ENCODE peak calls at places on chromosomes 16 and 17, in four cellular contexts. O is stomach, E is A549, J is body of pancreas. G is an unnamed sample.

GRCh38 chr17:4710693-4711634 is 532 bp downstream of the ARRB2 start:
- DNase-seq in O (peak), E (no peak), J (peak), G (no peak)

GRCh38 chr16:56203052-56203451 is 11.8 kb downstream of the GNAO1 start:
- DNase-seq in O (no peak), E (peak), J (no peak), G (no peak)

GRCh38 chr17:15289285-15290185 is 24.4 kb upstream of the PMP22 start:
- DNase-seq in O (no peak), E (peak), J (no peak), G (no peak)

GRCh38 chr17:31320791-31321190 is 631 bp downstream of the EVI2A start:
- DNase-seq in O (no peak), E (no peak), J (no peak), G (no peak)

GRCh38 chr16:10883004-10883403 is 6.0 kb downstream of the CIITA start:
- DNase-seq in O (peak), E (no peak), J (peak), G (peak)

GRCh38 chr17:63842173-63842539 is 329 bp downstream of the SMARCD2 start:
- DNase-seq in O (peak), E (no peak), J (peak), G (peak)

GRCh38 chr17:50613596-50613995 is 21.1 kb upstream of the ABCC3 start:
- DNase-seq in O (no peak), E (no peak), J (no peak), G (no peak)

GRCh38 chr17:66420961-66421371 is 118.6 kb downstream of the PRKCA start:
- DNase-seq in O (no peak), E (peak), J (peak), G (no peak)

GRCh38 chr16:81551141-81551808 is 106.7 kb downstream of the CMIP start:
- DNase-seq in O (no peak), E (no peak), J (no peak), G (no peak)

GRCh38 chr16:28555593-28555992 is 1.9 kb downstream of the SGF29 start:
- DNase-seq in O (no peak), E (no peak), J (no peak), G (no peak)

GRCh38 chr16:49216593-49216992 is 65.0 kb downstream of the CBLN1 start:
- DNase-seq in O (no peak), E (no peak), J (no peak), G (no peak)

GRCh38 chr16:51184702-51185433 is 33.8 kb upstream of the SALL1 start:
- DNase-seq in O (no peak), E (no peak), J (no peak), G (no peak)

GRCh38 chr16:30112197-30113030 is 923 bp downstream of the GDPD3 start:
- DNase-seq in O (peak), E (peak), J (peak), G (no peak)

DNA sequence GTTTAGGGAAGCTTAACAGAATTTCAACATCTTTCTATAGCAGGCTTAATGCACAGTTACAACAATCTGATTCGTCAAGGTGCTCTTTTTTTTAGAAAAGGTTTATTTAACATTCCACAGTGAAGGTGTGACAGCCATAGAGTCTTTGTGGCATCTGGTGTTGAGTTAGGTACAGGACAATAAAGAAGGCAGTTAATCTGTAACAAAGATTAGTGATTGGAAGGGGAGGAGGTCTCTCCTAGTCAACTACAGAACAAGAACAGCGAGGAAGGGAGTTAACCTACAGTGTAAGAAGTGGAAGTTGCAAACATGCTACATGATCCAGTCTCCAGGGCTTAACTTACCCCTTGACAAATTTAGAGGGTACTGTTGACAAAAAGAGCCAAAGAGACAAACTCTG is 3.0 kb upstream of the ZDHHC7 start:
- DNase-seq in O (no peak), E (no peak), J (no peak), G (no peak)
- TF ChIP-seq POLR2A in O (no peak), E (no peak), J (no peak), G (no peak)

GRCh38 chr16:1973461-1974156 is 1.8 kb downstream of the TBL3 start:
- DNase-seq in O (no peak), E (no peak), J (no peak), G (peak)
- H3K4me3 ChIP-seq in O (no peak), E (no peak), J (no peak), G (no peak)

GRCh38 chr17:1712271-1712670 is 2.1 kb upstream of the TLCD2 start:
- DNase-seq in O (no peak), E (no peak), J (no peak), G (no peak)

GRCh38 chr17:1710807-1711553 is 803 bp upstream of the TLCD2 start:
- DNase-seq in O (no peak), E (peak), J (no peak), G (no peak)

GRCh38 chr17:1709403-1709891 is 730 bp downstream of the TLCD2 start:
- DNase-seq in O (no peak), E (peak), J (no peak), G (peak)

GRCh38 chr17:1711804-1712203 is 1.6 kb upstream of the TLCD2 start:
- DNase-seq in O (no peak), E (no peak), J (no peak), G (no peak)

DNA sequence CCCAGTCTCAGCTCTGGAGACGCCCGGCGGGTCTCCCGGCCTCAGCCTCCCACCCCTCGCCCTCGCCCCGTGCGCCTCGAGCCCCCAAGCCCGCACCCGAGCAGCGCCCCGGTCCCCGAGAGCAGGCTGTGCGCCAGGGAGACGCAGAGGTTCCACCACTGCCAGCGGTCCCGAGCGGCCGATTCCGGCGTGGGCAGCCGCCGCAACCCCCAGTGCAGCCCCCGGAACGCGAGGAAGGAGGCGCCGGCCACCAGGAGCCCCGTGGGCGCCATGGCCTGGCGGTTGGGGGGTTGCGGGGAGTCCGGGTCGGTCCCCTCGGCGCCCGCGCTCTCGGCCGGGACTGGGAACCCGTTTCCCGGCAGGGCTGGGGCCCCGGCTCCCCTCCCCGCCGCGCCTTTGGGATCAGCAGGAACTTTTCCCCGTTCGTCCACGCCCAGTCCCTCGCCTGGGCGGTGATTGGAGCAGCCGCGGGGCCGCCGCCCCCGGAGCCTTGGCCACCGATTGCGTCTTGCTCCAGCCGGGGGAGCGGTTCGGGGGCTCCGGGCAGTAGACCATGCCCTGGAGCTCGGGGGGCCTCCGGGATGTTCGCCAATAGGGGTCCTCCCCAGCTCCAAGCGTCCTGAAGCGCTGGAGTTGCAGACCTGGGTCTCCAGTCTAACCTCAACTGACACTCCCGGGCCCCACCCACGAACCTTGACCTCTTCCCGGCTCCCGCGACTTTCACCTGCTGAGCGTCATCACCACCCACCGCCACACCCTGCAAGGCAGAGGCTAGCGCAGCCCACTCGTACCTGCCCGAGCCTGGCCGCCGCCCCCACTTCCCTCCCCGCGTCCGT is at the start of gene TLCD2:
- DNase-seq in O (peak), E (peak), J (peak), G (peak)
- TF ChIP-seq POLR2A in O (no peak), E (no peak), J (peak), G (peak)

GRCh38 chr16:84598391-84598750 is 19.5 kb downstream of the COTL1 start:
- DNase-seq in O (no peak), E (no peak), J (no peak), G (no peak)

GRCh38 chr16:84597518-84598390 is 20.1 kb downstream of the COTL1 start:
- DNase-seq in O (no peak), E (no peak), J (peak), G (no peak)

GRCh38 chr16:84603115-84603816 is 14.6 kb downstream of the COTL1 start:
- DNase-seq in O (peak), E (peak), J (peak), G (no peak)

GRCh38 chr16:84599528-84600202 is 18.2 kb downstream of the COTL1 start:
- DNase-seq in O (peak), E (peak), J (peak), G (no peak)

GRCh38 chr16:84600343-84601229 is 17.3 kb downstream of the COTL1 start:
- DNase-seq in O (no peak), E (no peak), J (no peak), G (no peak)
- H3K4me3 ChIP-seq in O (no peak), E (no peak), J (no peak), G (no peak)

DNA sequence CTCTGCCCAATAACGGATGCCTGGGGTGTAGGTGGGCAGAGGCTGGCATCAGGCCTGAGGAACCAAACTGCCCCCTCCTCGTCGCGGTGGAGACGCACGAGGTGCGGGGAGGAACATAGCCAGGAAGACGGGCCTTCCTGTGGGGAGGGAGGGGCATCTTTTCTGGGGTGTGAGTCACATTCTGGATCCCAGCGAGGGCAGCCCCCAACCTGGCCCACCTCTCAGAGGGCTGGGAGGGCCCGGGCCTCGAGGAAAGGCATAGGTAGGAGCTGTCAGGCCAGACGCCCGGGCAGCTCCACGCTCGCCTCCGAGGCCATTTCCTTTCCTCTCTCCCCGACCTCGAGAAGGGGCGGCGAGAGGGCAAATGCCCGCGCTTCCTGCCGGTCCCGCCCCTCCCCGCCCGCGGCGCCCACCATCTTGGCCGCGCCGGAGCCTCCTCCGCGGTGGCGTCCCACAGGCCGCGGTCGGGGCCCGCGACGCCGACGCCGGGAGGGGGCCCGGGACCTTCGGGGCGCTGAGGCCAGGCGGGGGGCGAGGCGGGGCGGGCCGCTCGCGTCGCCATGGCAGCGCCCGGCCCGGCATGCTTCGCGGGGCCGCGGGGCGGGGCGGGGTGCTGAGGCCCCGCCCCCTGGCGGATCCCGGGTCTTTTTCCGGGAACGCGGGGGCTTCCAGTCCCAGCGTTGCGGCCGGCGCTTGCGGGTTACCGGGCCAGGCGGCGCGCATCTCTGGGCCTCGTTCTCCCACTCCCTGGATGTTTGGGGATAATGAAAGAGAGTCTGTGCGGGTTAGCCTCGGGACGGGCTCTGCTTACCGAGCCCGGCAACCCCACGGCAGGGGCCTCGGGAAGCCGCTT is 13.2 kb downstream of the RAI1 start:
- DNase-seq in O (peak), E (peak), J (peak), G (peak)
- TF ChIP-seq POLR2A in O (no peak), E (peak), J (peak), G (peak)

DNA sequence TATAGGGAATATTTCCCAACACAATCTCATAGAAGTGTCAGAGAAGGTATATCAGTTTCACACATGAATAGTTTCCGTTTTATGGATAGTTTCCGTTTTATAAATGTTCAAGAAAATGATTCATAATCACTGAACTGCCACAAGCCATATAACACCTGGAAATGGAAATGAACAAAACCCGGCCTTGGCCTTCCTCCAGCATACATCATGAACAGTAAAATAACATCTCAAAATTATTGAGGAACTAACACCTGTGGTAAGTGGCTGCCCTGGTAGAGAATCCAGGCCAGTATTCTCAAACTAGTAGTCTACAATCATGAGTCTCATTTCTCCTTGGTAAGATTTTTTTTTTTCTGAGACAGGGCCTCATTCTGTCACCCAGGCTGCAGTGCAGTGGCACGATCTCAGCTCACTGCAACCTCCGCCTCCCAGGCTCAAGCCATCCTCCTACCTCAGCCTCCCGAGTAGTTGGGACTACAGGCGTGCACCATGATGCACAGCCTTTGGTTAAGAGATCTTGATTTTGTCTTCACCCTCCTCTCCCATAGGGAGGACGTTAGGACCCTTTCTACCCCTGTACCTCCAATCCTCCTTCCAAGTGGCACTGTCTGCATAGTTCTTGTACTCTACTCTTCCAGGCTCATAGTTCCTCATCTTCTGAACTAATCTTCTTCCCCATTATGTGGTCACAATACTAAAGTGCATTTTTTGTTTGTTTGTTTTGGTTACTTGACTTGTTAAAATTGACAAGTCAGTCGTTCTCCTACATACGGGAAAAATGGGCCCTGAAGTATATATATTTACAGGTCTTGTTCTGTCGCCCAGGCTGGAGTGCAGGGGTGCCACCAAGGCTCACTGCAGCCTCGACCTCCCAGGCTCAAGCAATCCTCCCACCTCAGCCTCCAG is 15.0 kb upstream of the RGS9 start:
- DNase-seq in O (no peak), E (no peak), J (no peak), G (no peak)
- H3K4me3 ChIP-seq in O (peak), E (peak), J (no peak), G (peak)